ENCODE peak calls at places on chromosomes 7 and 10, in seven cellular contexts. Q is heart left ventricle, R is HepG2, J is endodermal cell, L is hepatocyte, M is Panc1, F is pancreas. S is an unnamed sample.

GRCh38 chr10:5477948-5478693 is 21.2 kb downstream of the CALML5 start:
- DNase-seq in M (no peak), R (no peak), J (peak; percentile 41), F (no peak), L (no peak), Q (no peak), S (peak; percentile 36)

GRCh38 chr7:104862719-104863118 is 151.3 kb upstream of the KMT2E start:
- DNase-seq in J (peak; percentile 79), L (peak; percentile 34), Q (no peak), M (no peak), R (peak; percentile 35), F (no peak), S (peak; percentile 50)

GRCh38 chr10:125083576-125083920 is 76.8 kb downstream of the CTBP2 start:
- DNase-seq in J (no peak), L (no peak), Q (peak; percentile 53), R (no peak), F (no peak), M (peak; percentile 65), S (no peak)

GRCh38 chr10:96655577-96656213 is 64.6 kb downstream of the PIK3AP1 start:
- DNase-seq in F (no peak), Q (no peak), L (no peak), J (no peak), R (no peak), M (no peak), S (no peak)

GRCh38 chr7:108234281-108234680 is 104.1 kb upstream of the LAMB4 start:
- DNase-seq in Q (no peak), L (no peak), R (no peak), F (no peak), J (no peak), M (no peak), S (no peak)

GRCh38 chr7:21850531-21851285 is 95.0 kb downstream of the CDCA7L start:
- DNase-seq in F (no peak), L (no peak), Q (no peak), R (no peak), M (no peak), J (no peak), S (no peak)

GRCh38 chr7:129493555-129493954 is 8.8 kb upstream of the SMKR1 start:
- DNase-seq in L (no peak), M (no peak), Q (no peak), F (no peak), R (no peak), J (no peak), S (no peak)

GRCh38 chr7:19107392-19108147 is 9.9 kb downstream of the TWIST1 start:
- DNase-seq in Q (no peak), F (no peak), M (no peak), R (no peak), J (peak; percentile 83), L (peak; percentile 51), S (peak; percentile 63)

GRCh38 chr7:105589221-105590077 is 8.2 kb upstream of the EFCAB10 start:
- DNase-seq in L (peak; percentile 78), F (no peak), J (peak; percentile 86), R (peak; percentile 66), M (peak; percentile 76), Q (peak; percentile 32), S (peak; percentile 77)

GRCh38 chr10:78744521-78745090 is 324.2 kb upstream of the ZMIZ1 start:
- DNase-seq in J (no peak), Q (no peak), L (peak; percentile 67), R (peak; percentile 56), M (no peak), F (peak; percentile 75), S (no peak)

GRCh38 chr7:92517626-92518025 is 10.7 kb downstream of the PEX1 start:
- DNase-seq in L (no peak), R (no peak), M (no peak), J (no peak), F (no peak), Q (no peak), S (no peak)

GRCh38 chr10:29646960-29647431 is 12.2 kb upstream of the SVIL start:
- DNase-seq in F (no peak), J (no peak), M (no peak), L (peak; percentile 33), R (no peak), Q (no peak), S (no peak)

GRCh38 chr10:97553575-97554100 is 18.9 kb upstream of the ANKRD2 start:
- DNase-seq in Q (peak; percentile 73), F (no peak), J (peak; percentile 96), M (no peak), L (peak; percentile 84), R (peak; percentile 62), S (peak; percentile 88)

GRCh38 chr7:104848386-104848990 is 165.5 kb upstream of the KMT2E start:
- DNase-seq in M (peak; percentile 45), Q (peak; percentile 31), J (peak; percentile 96), R (peak; percentile 35), L (peak; percentile 72), F (peak; percentile 25), S (peak; percentile 70)

GRCh38 chr10:70492786-70493659 is 14.5 kb downstream of the PALD1 start:
- DNase-seq in F (no peak), M (no peak), L (no peak), J (no peak), R (no peak), Q (no peak), S (no peak)

GRCh38 chr7:132576723-132577089 is 436 bp upstream of the PLXNA4 start:
- DNase-seq in Q (no peak), J (no peak), L (peak; percentile 23), F (no peak), M (no peak), R (no peak), S (peak; percentile 82)

GRCh38 chr7:5333121-5334050 is 50.6 kb downstream of the SLC29A4 start:
- DNase-seq in Q (no peak), J (no peak), R (no peak), F (no peak), M (no peak), L (no peak), S (peak; percentile 68)
- H3K36me3 ChIP-seq in Q (peaks cover 27% of the 10 kb centered on the region), J (peaks cover 82% of the 10 kb centered on the region), R (peaks cover 59% of the 10 kb centered on the region), F (peaks cover 35% of the 10 kb centered on the region), M (peaks cover 7% of the 10 kb centered on the region), L (peaks cover 5% of the 10 kb centered on the region), S (no peaks in the 10 kb centered on the region)

GRCh38 chr10:71821909-71822763 is 28.9 kb downstream of the PSAP start:
- DNase-seq in F (no peak), J (no peak), R (no peak), M (no peak), Q (peak; percentile 6), L (no peak), S (peak; percentile 17)

GRCh38 chr10:71820966-71821365 is 30.1 kb downstream of the PSAP start:
- DNase-seq in F (no peak), M (no peak), Q (peak; percentile 9), J (no peak), R (no peak), L (no peak), S (no peak)

GRCh38 chr10:71819985-71820384 is 31.1 kb downstream of the PSAP start:
- DNase-seq in F (no peak), M (no peak), L (no peak), J (no peak), Q (peak; percentile 22), R (no peak), S (no peak)

GRCh38 chr10:71825217-71825616 is 25.8 kb downstream of the PSAP start:
- DNase-seq in F (no peak), J (no peak), R (no peak), Q (peak; percentile 3), L (no peak), M (no peak), S (no peak)

DNA sequence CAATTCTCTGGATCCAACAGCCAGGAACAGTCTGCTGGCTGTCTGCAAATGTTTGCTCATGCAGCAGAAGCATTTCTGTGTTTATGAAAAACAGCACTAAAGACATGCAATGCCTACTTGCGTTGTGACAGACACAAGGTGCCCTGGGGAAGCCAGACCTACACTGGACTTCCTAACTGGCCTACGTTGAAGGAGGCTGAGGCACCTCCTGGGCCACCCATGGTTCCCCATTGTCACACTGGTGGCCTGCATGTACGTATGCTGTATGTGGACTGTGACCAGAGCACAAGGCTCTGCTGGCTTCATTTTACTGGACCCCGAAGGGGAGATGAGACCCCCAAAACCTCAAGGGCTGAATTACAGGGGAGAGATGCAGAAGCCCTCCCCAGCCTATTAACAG is 27.7 kb downstream of the PSAP start:
- DNase-seq in F (no peak), M (no peak), Q (peak; percentile 5), J (no peak), L (no peak), R (no peak), S (no peak)
- H3K36me3 ChIP-seq in F (peaks cover 98% of the 10 kb centered on the region), M (peaks cover 84% of the 10 kb centered on the region), Q (peaks cover 51% of the 10 kb centered on the region), J (peaks cover 93% of the 10 kb centered on the region), L (no peaks in the 10 kb centered on the region), R (peaks cover 92% of the 10 kb centered on the region), S (peaks cover 52% of the 10 kb centered on the region)

DNA sequence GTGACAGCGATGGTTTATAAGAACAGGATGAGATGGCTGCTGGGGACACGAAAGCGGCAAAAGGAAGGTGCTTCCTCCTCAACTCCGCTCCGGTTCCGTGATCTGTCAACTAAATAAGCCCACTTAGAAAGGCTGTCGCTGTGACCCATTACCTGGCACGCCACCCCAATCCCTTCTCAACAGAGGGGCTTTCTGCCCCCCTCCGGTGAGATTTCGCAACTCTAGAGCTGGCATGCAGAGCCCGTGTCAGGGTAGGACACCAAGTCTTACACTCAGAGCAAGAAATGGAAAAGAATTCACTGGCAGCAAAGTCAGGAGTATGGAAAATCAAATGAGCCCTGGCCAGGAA is 66.4 kb downstream of the FGFR2 start:
- DNase-seq in J (no peak), L (no peak), R (no peak), Q (no peak), F (no peak), M (no peak), S (no peak)
- H3K36me3 ChIP-seq in J (peaks cover 17% of the 10 kb centered on the region), L (no peaks in the 10 kb centered on the region), R (no peaks in the 10 kb centered on the region), Q (no peaks in the 10 kb centered on the region), F (no peaks in the 10 kb centered on the region), M (no peaks in the 10 kb centered on the region), S (peaks cover 4% of the 10 kb centered on the region)

GRCh38 chr10:102654969-102655368 is 10.7 kb downstream of the TRIM8 start:
- DNase-seq in M (no peak), R (no peak), Q (peak; percentile 28), L (no peak), J (no peak), F (no peak), S (no peak)
- H3K36me3 ChIP-seq in M (peaks cover 7% of the 10 kb centered on the region), R (peaks cover 64% of the 10 kb centered on the region), Q (peaks cover 24% of the 10 kb centered on the region), L (no peaks in the 10 kb centered on the region), J (peaks cover 27% of the 10 kb centered on the region), F (peaks cover 39% of the 10 kb centered on the region), S (peaks cover 9% of the 10 kb centered on the region)

DNA sequence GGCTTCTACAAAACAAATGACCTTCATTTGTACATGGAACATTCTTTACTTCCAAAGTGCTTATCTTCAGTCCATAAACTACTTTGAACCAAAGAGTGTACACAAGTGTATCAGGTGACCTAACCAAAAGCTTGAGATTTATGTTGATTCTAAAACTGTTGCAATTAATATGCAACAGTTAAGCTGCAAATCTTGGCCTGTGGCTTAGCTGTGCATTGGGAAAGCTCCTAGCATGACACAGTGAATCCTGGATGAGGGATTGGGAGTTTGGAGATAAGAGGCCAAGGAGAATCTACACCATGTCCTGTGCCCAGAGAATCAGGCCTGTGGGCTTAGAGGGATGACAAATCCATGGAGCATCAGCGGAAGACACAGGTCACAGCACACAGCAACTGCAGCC is 105.2 kb upstream of the GSDME start:
- DNase-seq in M (no peak), R (no peak), Q (no peak), F (no peak), J (no peak), L (peak; percentile 42), S (no peak)
- H3K36me3 ChIP-seq in M (no peaks in the 10 kb centered on the region), R (peaks cover 10% of the 10 kb centered on the region), Q (no peaks in the 10 kb centered on the region), F (no peaks in the 10 kb centered on the region), J (no peaks in the 10 kb centered on the region), L (no peaks in the 10 kb centered on the region), S (no peaks in the 10 kb centered on the region)

GRCh38 chr10:122216047-122216446 is 55.0 kb upstream of the BTBD16 start:
- DNase-seq in R (no peak), L (no peak), F (no peak), Q (no peak), M (no peak), J (no peak), S (no peak)
- H3K36me3 ChIP-seq in R (peaks cover 56% of the 10 kb centered on the region), L (no peaks in the 10 kb centered on the region), F (peaks cover 15% of the 10 kb centered on the region), Q (peaks cover 6% of the 10 kb centered on the region), M (peaks cover 18% of the 10 kb centered on the region), J (peaks cover 34% of the 10 kb centered on the region), S (peaks cover 16% of the 10 kb centered on the region)

GRCh38 chr7:157266272-157266671 is 70.5 kb upstream of the DNAJB6 start:
- DNase-seq in J (no peak), R (no peak), L (no peak), F (no peak), M (no peak), Q (no peak), S (no peak)
- H3K36me3 ChIP-seq in J (peaks cover 78% of the 10 kb centered on the region), R (peaks cover 53% of the 10 kb centered on the region), L (no peaks in the 10 kb centered on the region), F (peaks cover 29% of the 10 kb centered on the region), M (peaks cover 11% of the 10 kb centered on the region), Q (peaks cover 6% of the 10 kb centered on the region), S (peaks cover 11% of the 10 kb centered on the region)

S was measured in H7.